ENCODE peak calls at places on chromosome 9, in four cellular contexts. One of them, this sample, is unnamed.

GRCh38 chr9:5493597-5494511 is 16.5 kb upstream of the PDCD1LG2 start:
- DNase-seq in body of pancreas: no peak
- DNase-seq in epithelial cell of prostate: peak
- DNase-seq in breast epithelium: no peak
- DNase-seq in this sample: no peak

GRCh38 chr9:8860925-8861324 is 1061.3 kb upstream of the DMAC1 start:
- DNase-seq in breast epithelium: no peak
- DNase-seq in body of pancreas: no peak
- DNase-seq in epithelial cell of prostate: no peak
- DNase-seq in this sample: no peak

GRCh38 chr9:110125207-110125751 is 82.7 kb downstream of the C9orf152 start:
- DNase-seq in epithelial cell of prostate: no peak
- DNase-seq in breast epithelium: peak
- DNase-seq in body of pancreas: peak
- DNase-seq in this sample: no peak

GRCh38 chr9:81772144-81772543 is 82.8 kb upstream of the TLE1 start:
- DNase-seq in breast epithelium: no peak
- DNase-seq in epithelial cell of prostate: no peak
- DNase-seq in body of pancreas: no peak
- DNase-seq in this sample: no peak

GRCh38 chr9:7094052-7094451 is 336.3 kb downstream of the KDM4C start:
- DNase-seq in body of pancreas: no peak
- DNase-seq in breast epithelium: no peak
- DNase-seq in epithelial cell of prostate: no peak
- DNase-seq in this sample: no peak

GRCh38 chr9:14482856-14483255 is 168.9 kb upstream of the NFIB start:
- DNase-seq in body of pancreas: no peak
- DNase-seq in epithelial cell of prostate: no peak
- DNase-seq in breast epithelium: no peak
- DNase-seq in this sample: no peak

GRCh38 chr9:8329561-8330283 is 530.1 kb upstream of the DMAC1 start:
- DNase-seq in body of pancreas: peak
- DNase-seq in epithelial cell of prostate: no peak
- DNase-seq in breast epithelium: no peak
- DNase-seq in this sample: no peak

GRCh38 chr9:77532607-77533006 is 115.5 kb downstream of the GNA14 start:
- DNase-seq in epithelial cell of prostate: no peak
- DNase-seq in breast epithelium: no peak
- DNase-seq in body of pancreas: no peak
- DNase-seq in this sample: no peak

GRCh38 chr9:94892675-94893074 is 166.2 kb downstream of the AOPEP start:
- DNase-seq in epithelial cell of prostate: no peak
- DNase-seq in breast epithelium: no peak
- DNase-seq in body of pancreas: no peak
- DNase-seq in this sample: no peak

GRCh38 chr9:95551406-95551805 is 34.6 kb upstream of the PTCH1 start:
- DNase-seq in body of pancreas: no peak
- DNase-seq in breast epithelium: no peak
- DNase-seq in epithelial cell of prostate: no peak
- DNase-seq in this sample: no peak

GRCh38 chr9:8649157-8649556 is 849.6 kb upstream of the DMAC1 start:
- DNase-seq in epithelial cell of prostate: no peak
- DNase-seq in breast epithelium: no peak
- DNase-seq in body of pancreas: no peak
- DNase-seq in this sample: no peak

GRCh38 chr9:19445452-19445851 is 36.6 kb downstream of the ACER2 start:
- DNase-seq in breast epithelium: no peak
- DNase-seq in body of pancreas: no peak
- DNase-seq in epithelial cell of prostate: no peak
- DNase-seq in this sample: no peak

GRCh38 chr9:72749276-72749675 is 203.6 kb downstream of the ALDH1A1 start:
- DNase-seq in breast epithelium: no peak
- DNase-seq in epithelial cell of prostate: peak
- DNase-seq in body of pancreas: no peak
- DNase-seq in this sample: no peak

GRCh38 chr9:76377791-76378190 is 16.4 kb downstream of the RFK start:
- DNase-seq in body of pancreas: no peak
- DNase-seq in breast epithelium: no peak
- DNase-seq in epithelial cell of prostate: no peak
- DNase-seq in this sample: no peak

GRCh38 chr9:76374702-76375543 is 19.3 kb downstream of the RFK start:
- DNase-seq in epithelial cell of prostate: peak
- DNase-seq in body of pancreas: peak
- DNase-seq in breast epithelium: peak
- DNase-seq in this sample: no peak

GRCh38 chr9:76379494-76379893 is 14.7 kb downstream of the RFK start:
- DNase-seq in epithelial cell of prostate: peak
- DNase-seq in breast epithelium: no peak
- DNase-seq in body of pancreas: peak
- DNase-seq in this sample: no peak

GRCh38 chr9:76373777-76374474 is 20.3 kb downstream of the RFK start:
- DNase-seq in breast epithelium: no peak
- DNase-seq in body of pancreas: no peak
- DNase-seq in epithelial cell of prostate: no peak
- DNase-seq in this sample: no peak

GRCh38 chr9:76378367-76379073 is 15.7 kb downstream of the RFK start:
- DNase-seq in body of pancreas: no peak
- DNase-seq in epithelial cell of prostate: no peak
- DNase-seq in breast epithelium: no peak
- DNase-seq in this sample: no peak
- H3K27ac ChIP-seq in body of pancreas: no peak
- H3K27ac ChIP-seq in epithelial cell of prostate: peak
- H3K27ac ChIP-seq in breast epithelium: no peak
- H3K27ac ChIP-seq in this sample: no peak

GRCh38 chr9:121643473-121643872 is 8.0 kb upstream of the DAB2IP start:
- DNase-seq in breast epithelium: no peak
- DNase-seq in body of pancreas: no peak
- DNase-seq in epithelial cell of prostate: no peak
- DNase-seq in this sample: no peak
- H3K27ac ChIP-seq in breast epithelium: no peak
- H3K27ac ChIP-seq in body of pancreas: no peak
- H3K27ac ChIP-seq in epithelial cell of prostate: no peak
- H3K27ac ChIP-seq in this sample: no peak

GRCh38 chr9:131585375-131585774 is 40.1 kb downstream of the PRRT1B start:
- DNase-seq in body of pancreas: no peak
- DNase-seq in epithelial cell of prostate: no peak
- DNase-seq in breast epithelium: no peak
- DNase-seq in this sample: no peak
- H3K27ac ChIP-seq in body of pancreas: no peak
- H3K27ac ChIP-seq in epithelial cell of prostate: no peak
- H3K27ac ChIP-seq in breast epithelium: no peak
- H3K27ac ChIP-seq in this sample: no peak

GRCh38 chr9:131436865-131437271 is 43.0 kb downstream of the PRRC2B start:
- DNase-seq in body of pancreas: no peak
- DNase-seq in epithelial cell of prostate: no peak
- DNase-seq in breast epithelium: no peak
- DNase-seq in this sample: no peak

GRCh38 chr9:131436386-131436785 is 42.5 kb downstream of the PRRC2B start:
- DNase-seq in epithelial cell of prostate: no peak
- DNase-seq in breast epithelium: no peak
- DNase-seq in body of pancreas: no peak
- DNase-seq in this sample: no peak

GRCh38 chr9:131439224-131439623 is 45.3 kb downstream of the PRRC2B start:
- DNase-seq in breast epithelium: no peak
- DNase-seq in body of pancreas: no peak
- DNase-seq in epithelial cell of prostate: no peak
- DNase-seq in this sample: no peak

GRCh38 chr9:131441441-131441840 is 47.6 kb downstream of the PRRC2B start:
- DNase-seq in breast epithelium: no peak
- DNase-seq in epithelial cell of prostate: no peak
- DNase-seq in body of pancreas: no peak
- DNase-seq in this sample: no peak

DNA sequence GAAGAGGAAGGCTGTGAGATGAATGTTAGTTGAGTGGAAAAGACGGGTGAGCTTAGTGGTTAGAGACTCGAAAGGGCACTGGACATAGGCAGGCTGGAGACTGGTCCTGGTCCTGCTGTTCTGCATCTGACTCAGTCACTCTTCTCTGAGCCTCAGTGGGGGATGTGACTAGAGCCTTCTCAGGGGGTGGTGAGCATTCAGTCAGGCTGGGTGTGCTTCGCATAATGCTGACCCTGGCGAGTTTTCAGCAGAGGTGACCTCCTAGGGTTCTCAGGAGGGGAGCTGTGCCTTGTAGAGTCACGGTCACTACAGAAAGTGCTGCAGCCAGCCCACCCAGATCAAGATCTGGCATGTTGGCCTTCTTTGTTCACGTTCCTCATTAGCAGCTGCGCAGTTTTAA is 44.3 kb downstream of the PRRC2B start:
- DNase-seq in breast epithelium: no peak
- DNase-seq in epithelial cell of prostate: no peak
- DNase-seq in body of pancreas: no peak
- DNase-seq in this sample: no peak
- H3K27ac ChIP-seq in breast epithelium: no peak
- H3K27ac ChIP-seq in epithelial cell of prostate: no peak
- H3K27ac ChIP-seq in body of pancreas: no peak
- H3K27ac ChIP-seq in this sample: no peak

DNA sequence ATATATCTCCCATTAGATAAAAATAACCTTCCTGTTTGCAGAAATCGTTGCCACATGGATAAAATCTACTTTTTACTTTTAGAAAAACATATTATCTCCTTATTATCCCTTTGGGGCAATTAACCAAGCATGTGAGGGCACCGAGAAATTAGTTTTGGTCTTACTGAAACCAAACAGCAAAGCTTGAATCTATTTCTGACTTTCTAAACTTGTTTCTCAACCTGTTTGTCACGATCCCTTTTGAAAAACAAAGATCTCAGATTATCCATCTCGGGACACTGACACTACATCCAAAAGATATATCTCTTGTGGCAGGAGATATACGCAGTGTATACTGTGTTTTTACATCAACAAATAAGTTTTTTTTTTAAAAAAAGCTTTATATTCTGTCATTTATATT is 2.3 kb downstream of the TUT7 start:
- DNase-seq in epithelial cell of prostate: no peak
- DNase-seq in breast epithelium: no peak
- DNase-seq in body of pancreas: no peak
- DNase-seq in this sample: no peak
- H3K27ac ChIP-seq in epithelial cell of prostate: no peak
- H3K27ac ChIP-seq in breast epithelium: peak
- H3K27ac ChIP-seq in body of pancreas: peak
- H3K27ac ChIP-seq in this sample: no peak

GRCh38 chr9:36213989-36214388 is 23.3 kb downstream of the CLTA start:
- DNase-seq in body of pancreas: no peak
- DNase-seq in epithelial cell of prostate: no peak
- DNase-seq in breast epithelium: no peak
- DNase-seq in this sample: no peak
- H3K27ac ChIP-seq in body of pancreas: no peak
- H3K27ac ChIP-seq in epithelial cell of prostate: no peak
- H3K27ac ChIP-seq in breast epithelium: no peak
- H3K27ac ChIP-seq in this sample: no peak

GRCh38 chr9:127907867-127908659 is 8.7 kb upstream of the ST6GALNAC6 start:
- DNase-seq in body of pancreas: no peak
- DNase-seq in epithelial cell of prostate: no peak
- DNase-seq in breast epithelium: no peak
- DNase-seq in this sample: no peak

GRCh38 chr9:127904518-127904887 is 5.1 kb upstream of the ST6GALNAC6 start:
- DNase-seq in body of pancreas: peak
- DNase-seq in epithelial cell of prostate: no peak
- DNase-seq in breast epithelium: no peak
- DNase-seq in this sample: no peak

GRCh38 chr9:127903557-127904475 is 4.4 kb upstream of the ST6GALNAC6 start:
- DNase-seq in epithelial cell of prostate: no peak
- DNase-seq in body of pancreas: peak
- DNase-seq in breast epithelium: no peak
- DNase-seq in this sample: no peak

GRCh38 chr9:127905788-127906191 is 6.4 kb upstream of the ST6GALNAC6 start:
- DNase-seq in breast epithelium: no peak
- DNase-seq in epithelial cell of prostate: no peak
- DNase-seq in body of pancreas: peak
- DNase-seq in this sample: no peak

GRCh38 chr9:127904888-127905728 is 5.7 kb upstream of the ST6GALNAC6 start:
- DNase-seq in breast epithelium: no peak
- DNase-seq in body of pancreas: no peak
- DNase-seq in epithelial cell of prostate: no peak
- DNase-seq in this sample: no peak
- H3K27ac ChIP-seq in breast epithelium: peak
- H3K27ac ChIP-seq in body of pancreas: peak
- H3K27ac ChIP-seq in epithelial cell of prostate: peak
- H3K27ac ChIP-seq in this sample: peak

DNA sequence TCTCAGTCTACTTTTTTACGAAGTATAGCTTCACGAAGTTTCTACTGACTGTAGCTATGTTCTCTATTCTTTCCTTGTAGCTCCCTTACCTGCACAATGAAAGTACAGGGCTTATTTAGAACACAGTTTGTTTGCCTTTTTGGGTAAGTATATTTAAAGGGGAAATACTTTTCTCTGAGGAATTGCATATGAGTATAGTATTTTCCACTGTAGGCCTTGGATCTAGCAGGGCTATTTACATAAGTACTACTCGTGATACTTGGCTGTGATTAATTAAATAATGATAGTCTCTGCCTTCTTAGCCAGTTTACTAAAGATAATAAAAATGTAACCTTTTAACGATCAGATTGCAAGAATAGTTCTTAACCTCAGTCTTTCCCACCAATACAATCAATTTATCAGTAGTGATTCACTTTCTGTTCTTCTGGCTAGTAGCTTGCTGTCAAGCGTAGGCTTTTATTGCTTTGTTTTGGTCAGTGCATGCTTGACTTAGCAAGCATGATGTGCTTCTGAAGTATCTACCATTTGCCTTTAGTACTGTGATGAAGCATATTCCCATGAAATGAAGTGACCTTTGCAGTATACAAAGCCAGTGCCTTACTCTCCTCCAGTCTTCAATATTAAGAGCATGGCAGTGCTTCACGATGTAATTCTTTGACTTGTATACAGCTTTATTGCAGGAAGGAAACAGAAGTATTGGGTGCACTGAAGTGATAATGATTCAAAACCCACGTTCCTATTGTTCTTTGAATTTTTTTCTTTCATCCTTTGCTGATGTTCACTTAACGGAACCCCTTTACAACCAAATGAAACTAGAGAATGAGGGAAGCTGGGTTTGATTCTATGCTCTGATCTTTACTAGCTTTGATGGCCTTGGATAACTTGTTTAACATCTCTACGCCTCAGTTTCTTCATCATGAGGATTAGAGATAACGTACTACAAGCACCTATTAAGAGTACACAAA is 64.3 kb downstream of the SLC44A1 start:
- DNase-seq in body of pancreas: no peak
- DNase-seq in epithelial cell of prostate: no peak
- DNase-seq in breast epithelium: no peak
- DNase-seq in this sample: no peak
- H3K27ac ChIP-seq in body of pancreas: peak
- H3K27ac ChIP-seq in epithelial cell of prostate: no peak
- H3K27ac ChIP-seq in breast epithelium: no peak
- H3K27ac ChIP-seq in this sample: peak

GRCh38 chr9:131625388-131625787 is 80.1 kb downstream of the PRRT1B start:
- DNase-seq in breast epithelium: no peak
- DNase-seq in body of pancreas: no peak
- DNase-seq in epithelial cell of prostate: no peak
- DNase-seq in this sample: no peak

GRCh38 chr9:131622536-131622935 is 77.2 kb downstream of the PRRT1B start:
- DNase-seq in breast epithelium: no peak
- DNase-seq in body of pancreas: no peak
- DNase-seq in epithelial cell of prostate: no peak
- DNase-seq in this sample: no peak

GRCh38 chr9:131624636-131625241 is 79.4 kb downstream of the PRRT1B start:
- DNase-seq in epithelial cell of prostate: no peak
- DNase-seq in breast epithelium: peak
- DNase-seq in body of pancreas: peak
- DNase-seq in this sample: no peak

GRCh38 chr9:131621551-131622321 is 76.4 kb downstream of the PRRT1B start:
- DNase-seq in body of pancreas: no peak
- DNase-seq in epithelial cell of prostate: no peak
- DNase-seq in breast epithelium: no peak
- DNase-seq in this sample: no peak

GRCh38 chr9:131623655-131624330 is 78.5 kb downstream of the PRRT1B start:
- DNase-seq in body of pancreas: no peak
- DNase-seq in breast epithelium: no peak
- DNase-seq in epithelial cell of prostate: no peak
- DNase-seq in this sample: no peak
- H3K27ac ChIP-seq in body of pancreas: peak
- H3K27ac ChIP-seq in breast epithelium: no peak
- H3K27ac ChIP-seq in epithelial cell of prostate: no peak
- H3K27ac ChIP-seq in this sample: no peak

This sample was measured in caudate nucleus.